ENCODE peak calls at places on chromosomes 3 and 15, in eight cellular contexts. F is Calu3, L is occipital lobe, Z is GM12865, T is HFF-Myc, V is hypothalamus, A is fibroblast of lung, R is LoVo. H is an unnamed sample.

GRCh38 chr3:99128205-99128604 is 226.7 kb upstream of the DCBLD2 start:
- DNase-seq in F (no peak), L (no peak), Z (no peak), T (no peak), V (no peak), A (peak), R (no peak), H (no peak)

GRCh38 chr3:60355825-60356224 is 895.4 kb downstream of the FHIT start:
- DNase-seq in F (no peak), L (no peak), Z (no peak), T (no peak), V (no peak), A (no peak), R (no peak), H (no peak)

GRCh38 chr3:66386011-66386924 is 114.6 kb downstream of the LRIG1 start:
- DNase-seq in F (no peak), L (no peak), Z (peak), T (no peak), V (no peak), A (no peak), R (no peak), H (no peak)

GRCh38 chr15:33735143-33735542 is 233.2 kb upstream of the CHRM5 start:
- DNase-seq in F (no peak), L (no peak), Z (no peak), T (no peak), V (no peak), A (no peak), R (no peak), H (no peak)

GRCh38 chr3:103126111-103126510 is 691.3 kb downstream of the ZPLD1 start:
- DNase-seq in F (peak), L (no peak), Z (peak), T (no peak), V (no peak), A (peak), R (no peak), H (no peak)

GRCh38 chr15:75945953-75946352 is 42.3 kb downstream of the FBXO22 start:
- DNase-seq in F (no peak), L (no peak), Z (no peak), T (peak), V (no peak), A (peak), R (no peak), H (no peak)

GRCh38 chr3:105493305-105493892 is 126.7 kb downstream of the ALCAM start:
- DNase-seq in F (no peak), L (no peak), Z (no peak), T (no peak), V (no peak), A (no peak), R (no peak), H (no peak)

GRCh38 chr3:173747427-173747826 is 349.9 kb downstream of the NLGN1 start:
- DNase-seq in F (no peak), L (no peak), Z (no peak), T (no peak), V (no peak), A (no peak), R (no peak), H (no peak)

GRCh38 chr15:56996093-56996492 is 77.6 kb downstream of the TCF12 start:
- DNase-seq in F (no peak), L (no peak), Z (no peak), T (no peak), V (no peak), A (no peak), R (no peak), H (no peak)

GRCh38 chr3:33050084-33050653 is 46.8 kb downstream of the GLB1 start:
- DNase-seq in F (no peak), L (no peak), Z (no peak), T (no peak), V (no peak), A (no peak), R (no peak), H (no peak)

GRCh38 chr3:178500631-178501030 is 35.6 kb upstream of the KCNMB2 start:
- DNase-seq in F (no peak), L (no peak), Z (no peak), T (no peak), V (no peak), A (no peak), R (no peak), H (no peak)

GRCh38 chr3:189355481-189356201 is 183.9 kb downstream of the TPRG1 start:
- DNase-seq in F (peak), L (no peak), Z (no peak), T (no peak), V (no peak), A (peak), R (peak), H (no peak)

GRCh38 chr3:136559896-136560295 is 192.3 kb downstream of the STAG1 start:
- DNase-seq in F (no peak), L (no peak), Z (no peak), T (no peak), V (no peak), A (no peak), R (no peak), H (no peak)